ENCODE peak calls at places on chromosomes 13 and 19, in nine cellular contexts. One of them, this sample, is unnamed.

GRCh38 chr19:4415352-4415751 is 12.9 kb downstream of the CHAF1A start:
- DNase-seq in Peyer's patch: no peak
- DNase-seq in upper lobe of left lung: no peak
- DNase-seq in transverse colon: no peak
- DNase-seq in bronchial epithelial cell: no peak
- DNase-seq in Caco-2: no peak
- DNase-seq in neural progenitor cell: peak; percentile 86
- DNase-seq in heart right ventricle: no peak
- DNase-seq in CD4-positive, alpha-beta memory T cell: no peak
- DNase-seq in this sample: no peak

GRCh38 chr19:291561-292280 is 518 bp upstream of the PLPP2 start:
- DNase-seq in transverse colon: peak; percentile 55
- DNase-seq in upper lobe of left lung: no peak
- DNase-seq in heart right ventricle: no peak
- DNase-seq in Caco-2: no peak
- DNase-seq in CD4-positive, alpha-beta memory T cell: no peak
- DNase-seq in bronchial epithelial cell: no peak
- DNase-seq in neural progenitor cell: no peak
- DNase-seq in Peyer's patch: peak; percentile 80
- DNase-seq in this sample: no peak

GRCh38 chr19:30781519-30781918 is 409.3 kb downstream of the ZNF536 start:
- DNase-seq in Peyer's patch: no peak
- DNase-seq in transverse colon: no peak
- DNase-seq in upper lobe of left lung: peak; percentile 63
- DNase-seq in bronchial epithelial cell: no peak
- DNase-seq in CD4-positive, alpha-beta memory T cell: no peak
- DNase-seq in heart right ventricle: no peak
- DNase-seq in Caco-2: no peak
- DNase-seq in neural progenitor cell: no peak
- DNase-seq in this sample: no peak

GRCh38 chr19:19460258-19460731 is 54.8 kb downstream of the GATAD2A start:
- DNase-seq in CD4-positive, alpha-beta memory T cell: no peak
- DNase-seq in Peyer's patch: no peak
- DNase-seq in transverse colon: no peak
- DNase-seq in Caco-2: no peak
- DNase-seq in bronchial epithelial cell: peak; percentile 35
- DNase-seq in neural progenitor cell: no peak
- DNase-seq in heart right ventricle: no peak
- DNase-seq in upper lobe of left lung: peak; percentile 48
- DNase-seq in this sample: peak; percentile 44

GRCh38 chr19:5697890-5698634 is 8.0 kb downstream of the RPL36 start:
- DNase-seq in bronchial epithelial cell: no peak
- DNase-seq in transverse colon: no peak
- DNase-seq in CD4-positive, alpha-beta memory T cell: no peak
- DNase-seq in neural progenitor cell: no peak
- DNase-seq in Peyer's patch: no peak
- DNase-seq in upper lobe of left lung: peak; percentile 75
- DNase-seq in Caco-2: no peak
- DNase-seq in heart right ventricle: no peak
- DNase-seq in this sample: no peak

GRCh38 chr13:51397262-51397933 is 55.4 kb downstream of the INTS6 start:
- DNase-seq in Caco-2: peak; percentile 6
- DNase-seq in Peyer's patch: no peak
- DNase-seq in neural progenitor cell: peak; percentile 21
- DNase-seq in transverse colon: peak; percentile 10
- DNase-seq in bronchial epithelial cell: no peak
- DNase-seq in upper lobe of left lung: no peak
- DNase-seq in CD4-positive, alpha-beta memory T cell: no peak
- DNase-seq in heart right ventricle: no peak
- DNase-seq in this sample: no peak

GRCh38 chr13:53126803-53127202 is 98.2 kb downstream of the OLFM4 start:
- DNase-seq in Peyer's patch: no peak
- DNase-seq in Caco-2: no peak
- DNase-seq in transverse colon: no peak
- DNase-seq in neural progenitor cell: no peak
- DNase-seq in CD4-positive, alpha-beta memory T cell: no peak
- DNase-seq in bronchial epithelial cell: no peak
- DNase-seq in upper lobe of left lung: no peak
- DNase-seq in heart right ventricle: no peak
- DNase-seq in this sample: no peak

GRCh38 chr13:45206340-45206739 is 5.5 kb upstream of the KCTD4 start:
- DNase-seq in Caco-2: no peak
- DNase-seq in neural progenitor cell: no peak
- DNase-seq in Peyer's patch: no peak
- DNase-seq in bronchial epithelial cell: peak; percentile 99
- DNase-seq in heart right ventricle: no peak
- DNase-seq in upper lobe of left lung: no peak
- DNase-seq in transverse colon: no peak
- DNase-seq in CD4-positive, alpha-beta memory T cell: no peak
- DNase-seq in this sample: peak; percentile 69

GRCh38 chr13:42821437-42821836 is 40.1 kb downstream of the FAM216B start:
- DNase-seq in Caco-2: no peak
- DNase-seq in Peyer's patch: no peak
- DNase-seq in heart right ventricle: no peak
- DNase-seq in transverse colon: no peak
- DNase-seq in CD4-positive, alpha-beta memory T cell: no peak
- DNase-seq in upper lobe of left lung: no peak
- DNase-seq in neural progenitor cell: no peak
- DNase-seq in bronchial epithelial cell: peak; percentile 76
- DNase-seq in this sample: no peak

GRCh38 chr19:1144741-1145140 is 29.3 kb downstream of the SBNO2 start:
- DNase-seq in Caco-2: no peak
- DNase-seq in bronchial epithelial cell: no peak
- DNase-seq in neural progenitor cell: no peak
- DNase-seq in CD4-positive, alpha-beta memory T cell: no peak
- DNase-seq in Peyer's patch: no peak
- DNase-seq in heart right ventricle: no peak
- DNase-seq in upper lobe of left lung: no peak
- DNase-seq in transverse colon: no peak
- DNase-seq in this sample: no peak

GRCh38 chr19:17091758-17092333 is 16.3 kb downstream of the MYO9B start:
- DNase-seq in CD4-positive, alpha-beta memory T cell: no peak
- DNase-seq in upper lobe of left lung: peak; percentile 81
- DNase-seq in Caco-2: no peak
- DNase-seq in heart right ventricle: no peak
- DNase-seq in neural progenitor cell: no peak
- DNase-seq in Peyer's patch: no peak
- DNase-seq in transverse colon: peak; percentile 54
- DNase-seq in bronchial epithelial cell: no peak
- DNase-seq in this sample: no peak

GRCh38 chr13:39418424-39418823 is 184.6 kb downstream of the LHFPL6 start:
- DNase-seq in CD4-positive, alpha-beta memory T cell: no peak
- DNase-seq in upper lobe of left lung: no peak
- DNase-seq in heart right ventricle: no peak
- DNase-seq in transverse colon: no peak
- DNase-seq in Caco-2: no peak
- DNase-seq in Peyer's patch: no peak
- DNase-seq in neural progenitor cell: no peak
- DNase-seq in bronchial epithelial cell: no peak
- DNase-seq in this sample: no peak

GRCh38 chr13:39417131-39417530 is 185.9 kb downstream of the LHFPL6 start:
- DNase-seq in Peyer's patch: no peak
- DNase-seq in heart right ventricle: no peak
- DNase-seq in bronchial epithelial cell: no peak
- DNase-seq in upper lobe of left lung: no peak
- DNase-seq in transverse colon: no peak
- DNase-seq in neural progenitor cell: peak; percentile 61
- DNase-seq in CD4-positive, alpha-beta memory T cell: no peak
- DNase-seq in Caco-2: peak; percentile 25
- DNase-seq in this sample: no peak

GRCh38 chr13:39419068-39419467 is 183.9 kb downstream of the LHFPL6 start:
- DNase-seq in transverse colon: no peak
- DNase-seq in CD4-positive, alpha-beta memory T cell: no peak
- DNase-seq in upper lobe of left lung: no peak
- DNase-seq in neural progenitor cell: no peak
- DNase-seq in heart right ventricle: no peak
- DNase-seq in Caco-2: no peak
- DNase-seq in Peyer's patch: no peak
- DNase-seq in bronchial epithelial cell: no peak
- DNase-seq in this sample: no peak

GRCh38 chr13:39417643-39418042 is 185.3 kb downstream of the LHFPL6 start:
- DNase-seq in heart right ventricle: no peak
- DNase-seq in neural progenitor cell: peak; percentile 49
- DNase-seq in Caco-2: peak; percentile 21
- DNase-seq in CD4-positive, alpha-beta memory T cell: no peak
- DNase-seq in transverse colon: no peak
- DNase-seq in upper lobe of left lung: peak; percentile 53
- DNase-seq in Peyer's patch: no peak
- DNase-seq in bronchial epithelial cell: peak; percentile 25
- DNase-seq in this sample: no peak

GRCh38 chr13:39419866-39420265 is 183.1 kb downstream of the LHFPL6 start:
- DNase-seq in Peyer's patch: no peak
- DNase-seq in neural progenitor cell: peak; percentile 20
- DNase-seq in Caco-2: no peak
- DNase-seq in CD4-positive, alpha-beta memory T cell: no peak
- DNase-seq in bronchial epithelial cell: no peak
- DNase-seq in transverse colon: no peak
- DNase-seq in heart right ventricle: no peak
- DNase-seq in upper lobe of left lung: no peak
- DNase-seq in this sample: no peak
- H3K27me3 ChIP-seq in Peyer's patch: no peaks in the 10 kb centered on the region
- H3K27me3 ChIP-seq in neural progenitor cell: no peaks in the 10 kb centered on the region
- H3K27me3 ChIP-seq in Caco-2: peaks cover 1% of the 10 kb centered on the region
- H3K27me3 ChIP-seq in CD4-positive, alpha-beta memory T cell: no peaks in the 10 kb centered on the region
- H3K27me3 ChIP-seq in bronchial epithelial cell: no peaks in the 10 kb centered on the region
- H3K27me3 ChIP-seq in transverse colon: no peaks in the 10 kb centered on the region
- H3K27me3 ChIP-seq in heart right ventricle: no peaks in the 10 kb centered on the region
- H3K27me3 ChIP-seq in upper lobe of left lung: no peaks in the 10 kb centered on the region
- H3K27me3 ChIP-seq in this sample: no peaks in the 10 kb centered on the region

GRCh38 chr19:52070496-52070895 is 21.9 kb upstream of the ZNF432 start:
- DNase-seq in transverse colon: no peak
- DNase-seq in bronchial epithelial cell: peak; percentile 90
- DNase-seq in Peyer's patch: no peak
- DNase-seq in Caco-2: no peak
- DNase-seq in CD4-positive, alpha-beta memory T cell: no peak
- DNase-seq in heart right ventricle: no peak
- DNase-seq in neural progenitor cell: no peak
- DNase-seq in upper lobe of left lung: no peak
- DNase-seq in this sample: no peak

GRCh38 chr19:52069653-52070052 is 21.0 kb upstream of the ZNF432 start:
- DNase-seq in bronchial epithelial cell: no peak
- DNase-seq in heart right ventricle: no peak
- DNase-seq in upper lobe of left lung: no peak
- DNase-seq in neural progenitor cell: no peak
- DNase-seq in CD4-positive, alpha-beta memory T cell: no peak
- DNase-seq in Caco-2: no peak
- DNase-seq in transverse colon: no peak
- DNase-seq in Peyer's patch: no peak
- DNase-seq in this sample: no peak

GRCh38 chr19:52066258-52066866 is 17.7 kb upstream of the ZNF432 start:
- DNase-seq in Peyer's patch: no peak
- DNase-seq in CD4-positive, alpha-beta memory T cell: no peak
- DNase-seq in Caco-2: no peak
- DNase-seq in upper lobe of left lung: no peak
- DNase-seq in transverse colon: no peak
- DNase-seq in heart right ventricle: no peak
- DNase-seq in neural progenitor cell: no peak
- DNase-seq in bronchial epithelial cell: no peak
- DNase-seq in this sample: no peak

GRCh38 chr19:52065399-52065798 is 16.8 kb upstream of the ZNF432 start:
- DNase-seq in bronchial epithelial cell: no peak
- DNase-seq in Peyer's patch: no peak
- DNase-seq in neural progenitor cell: no peak
- DNase-seq in CD4-positive, alpha-beta memory T cell: no peak
- DNase-seq in heart right ventricle: no peak
- DNase-seq in Caco-2: no peak
- DNase-seq in transverse colon: no peak
- DNase-seq in upper lobe of left lung: no peak
- DNase-seq in this sample: no peak
- H3K36me3 ChIP-seq in bronchial epithelial cell: peaks cover 18% of the 10 kb centered on the region
- H3K36me3 ChIP-seq in Peyer's patch: peaks cover 60% of the 10 kb centered on the region
- H3K36me3 ChIP-seq in neural progenitor cell: peaks cover 33% of the 10 kb centered on the region
- H3K36me3 ChIP-seq in CD4-positive, alpha-beta memory T cell: peaks cover 31% of the 10 kb centered on the region
- H3K36me3 ChIP-seq in heart right ventricle: peaks cover 8% of the 10 kb centered on the region
- H3K36me3 ChIP-seq in Caco-2: peaks cover 6% of the 10 kb centered on the region
- H3K36me3 ChIP-seq in transverse colon: peaks cover 7% of the 10 kb centered on the region
- H3K36me3 ChIP-seq in upper lobe of left lung: peaks cover 56% of the 10 kb centered on the region
- H3K36me3 ChIP-seq in this sample: no peaks in the 10 kb centered on the region

GRCh38 chr19:39296055-39296645 is at the start of gene IFNL1:
- DNase-seq in Peyer's patch: no peak
- DNase-seq in CD4-positive, alpha-beta memory T cell: no peak
- DNase-seq in upper lobe of left lung: no peak
- DNase-seq in Caco-2: peak; percentile 38
- DNase-seq in neural progenitor cell: no peak
- DNase-seq in transverse colon: no peak
- DNase-seq in heart right ventricle: no peak
- DNase-seq in bronchial epithelial cell: no peak
- DNase-seq in this sample: no peak
- H3K4me3 ChIP-seq in Peyer's patch: no peak within 1 kb of the TSS
- H3K4me3 ChIP-seq in CD4-positive, alpha-beta memory T cell: no peak within 1 kb of the TSS
- H3K4me3 ChIP-seq in upper lobe of left lung: no peak within 1 kb of the TSS
- H3K4me3 ChIP-seq in Caco-2: no peak within 1 kb of the TSS
- H3K4me3 ChIP-seq in neural progenitor cell: no peak within 1 kb of the TSS
- H3K4me3 ChIP-seq in transverse colon: no peak within 1 kb of the TSS
- H3K4me3 ChIP-seq in heart right ventricle: no peak within 1 kb of the TSS
- H3K4me3 ChIP-seq in bronchial epithelial cell: no peak within 1 kb of the TSS
- H3K4me3 ChIP-seq in this sample: no peak within 1 kb of the TSS

GRCh38 chr13:109989155-109989554 is 202.8 kb upstream of the IRS2 start:
- DNase-seq in transverse colon: no peak
- DNase-seq in CD4-positive, alpha-beta memory T cell: no peak
- DNase-seq in neural progenitor cell: no peak
- DNase-seq in upper lobe of left lung: no peak
- DNase-seq in bronchial epithelial cell: no peak
- DNase-seq in heart right ventricle: no peak
- DNase-seq in Caco-2: no peak
- DNase-seq in Peyer's patch: no peak
- DNase-seq in this sample: no peak

GRCh38 chr13:109986851-109987250 is 200.5 kb upstream of the IRS2 start:
- DNase-seq in transverse colon: no peak
- DNase-seq in upper lobe of left lung: no peak
- DNase-seq in Peyer's patch: no peak
- DNase-seq in neural progenitor cell: no peak
- DNase-seq in bronchial epithelial cell: no peak
- DNase-seq in Caco-2: no peak
- DNase-seq in CD4-positive, alpha-beta memory T cell: no peak
- DNase-seq in heart right ventricle: no peak
- DNase-seq in this sample: no peak

GRCh38 chr13:109989686-109990085 is 203.3 kb upstream of the IRS2 start:
- DNase-seq in CD4-positive, alpha-beta memory T cell: no peak
- DNase-seq in upper lobe of left lung: no peak
- DNase-seq in heart right ventricle: no peak
- DNase-seq in bronchial epithelial cell: no peak
- DNase-seq in transverse colon: no peak
- DNase-seq in neural progenitor cell: no peak
- DNase-seq in Caco-2: no peak
- DNase-seq in Peyer's patch: no peak
- DNase-seq in this sample: no peak

GRCh38 chr13:109990296-109990695 is 203.9 kb upstream of the IRS2 start:
- DNase-seq in Peyer's patch: no peak
- DNase-seq in bronchial epithelial cell: no peak
- DNase-seq in CD4-positive, alpha-beta memory T cell: no peak
- DNase-seq in neural progenitor cell: no peak
- DNase-seq in upper lobe of left lung: no peak
- DNase-seq in transverse colon: no peak
- DNase-seq in Caco-2: no peak
- DNase-seq in heart right ventricle: no peak
- DNase-seq in this sample: no peak

DNA sequence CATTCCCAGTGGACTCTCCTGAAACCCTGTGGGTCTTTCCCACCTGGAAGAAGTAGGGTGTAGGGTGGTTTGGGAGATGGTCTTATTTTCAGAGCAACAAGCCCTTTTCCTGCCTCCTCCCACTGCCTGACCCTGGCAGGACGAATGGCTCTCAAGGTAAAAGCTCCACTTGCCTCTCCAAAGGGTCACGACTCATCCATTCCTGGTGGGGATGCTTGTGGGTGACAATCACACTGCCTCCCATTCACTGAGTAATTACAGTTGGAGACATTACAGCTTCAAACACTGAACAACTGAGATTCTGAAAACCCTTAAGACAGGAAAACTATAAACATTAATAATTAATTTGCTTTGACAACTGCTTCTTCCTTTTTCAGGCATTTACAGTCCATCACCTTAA is 199.5 kb upstream of the IRS2 start:
- DNase-seq in Peyer's patch: no peak
- DNase-seq in Caco-2: no peak
- DNase-seq in heart right ventricle: no peak
- DNase-seq in transverse colon: no peak
- DNase-seq in upper lobe of left lung: no peak
- DNase-seq in bronchial epithelial cell: peak; percentile 11
- DNase-seq in neural progenitor cell: no peak
- DNase-seq in CD4-positive, alpha-beta memory T cell: no peak
- DNase-seq in this sample: no peak
- H3K27me3 ChIP-seq in Peyer's patch: no peaks in the 10 kb centered on the region
- H3K27me3 ChIP-seq in Caco-2: no peaks in the 10 kb centered on the region
- H3K27me3 ChIP-seq in heart right ventricle: no peaks in the 10 kb centered on the region
- H3K27me3 ChIP-seq in transverse colon: no peaks in the 10 kb centered on the region
- H3K27me3 ChIP-seq in upper lobe of left lung: no peaks in the 10 kb centered on the region
- H3K27me3 ChIP-seq in bronchial epithelial cell: no peaks in the 10 kb centered on the region
- H3K27me3 ChIP-seq in neural progenitor cell: no peaks in the 10 kb centered on the region
- H3K27me3 ChIP-seq in CD4-positive, alpha-beta memory T cell: no peaks in the 10 kb centered on the region
- H3K27me3 ChIP-seq in this sample: no peaks in the 10 kb centered on the region

This sample was measured in GM06990.